ENCODE peak calls at places on chromosomes 5 and 9, in six cellular contexts. One of them, this sample, is unnamed.

GRCh38 chr5:10705736-10706135 is 55.3 kb downstream of the DAP start:
- DNase-seq in stimulated activated CD4-positive, alpha-beta T cell treated with anti-CD3 and anti-CD28 coated beads, Interleukin-4, amount 100 ng/mL, for 24 hours: no peak
- DNase-seq in stimulated activated CD8-positive, alpha-beta memory T cell treated with anti-CD3 and anti-CD28 coated beads, Interleukin-15, amount 100 ng/mL, for 4 hours: no peak
- DNase-seq in H1: no peak
- DNase-seq in glomerular endothelial cell: no peak
- DNase-seq in head of caudate nucleus: no peak
- DNase-seq in this sample: no peak

GRCh38 chr5:75512383-75513074 is 838 bp downstream of the POLK start:
- DNase-seq in stimulated activated CD4-positive, alpha-beta T cell treated with anti-CD3 and anti-CD28 coated beads, Interleukin-4, amount 100 ng/mL, for 24 hours: no peak
- DNase-seq in stimulated activated CD8-positive, alpha-beta memory T cell treated with anti-CD3 and anti-CD28 coated beads, Interleukin-15, amount 100 ng/mL, for 4 hours: no peak
- DNase-seq in H1: no peak
- DNase-seq in glomerular endothelial cell: no peak
- DNase-seq in head of caudate nucleus: no peak
- DNase-seq in this sample: no peak

GRCh38 chr9:126689027-126689825 is 75.5 kb downstream of the LMX1B start:
- DNase-seq in stimulated activated CD4-positive, alpha-beta T cell treated with anti-CD3 and anti-CD28 coated beads, Interleukin-4, amount 100 ng/mL, for 24 hours: no peak
- DNase-seq in stimulated activated CD8-positive, alpha-beta memory T cell treated with anti-CD3 and anti-CD28 coated beads, Interleukin-15, amount 100 ng/mL, for 4 hours: no peak
- DNase-seq in H1: no peak
- DNase-seq in glomerular endothelial cell: no peak
- DNase-seq in head of caudate nucleus: no peak
- DNase-seq in this sample: no peak

GRCh38 chr5:135249658-135250057 is 149.4 kb downstream of the MACROH2A1 start:
- DNase-seq in stimulated activated CD4-positive, alpha-beta T cell treated with anti-CD3 and anti-CD28 coated beads, Interleukin-4, amount 100 ng/mL, for 24 hours: no peak
- DNase-seq in stimulated activated CD8-positive, alpha-beta memory T cell treated with anti-CD3 and anti-CD28 coated beads, Interleukin-15, amount 100 ng/mL, for 4 hours: no peak
- DNase-seq in H1: no peak
- DNase-seq in glomerular endothelial cell: no peak
- DNase-seq in head of caudate nucleus: peak
- DNase-seq in this sample: no peak

GRCh38 chr5:31463341-31463740 is 68.6 kb downstream of the DROSHA start:
- DNase-seq in stimulated activated CD4-positive, alpha-beta T cell treated with anti-CD3 and anti-CD28 coated beads, Interleukin-4, amount 100 ng/mL, for 24 hours: no peak
- DNase-seq in stimulated activated CD8-positive, alpha-beta memory T cell treated with anti-CD3 and anti-CD28 coated beads, Interleukin-15, amount 100 ng/mL, for 4 hours: no peak
- DNase-seq in H1: no peak
- DNase-seq in glomerular endothelial cell: no peak
- DNase-seq in head of caudate nucleus: no peak
- DNase-seq in this sample: no peak

GRCh38 chr5:175681975-175682354 is 24.1 kb downstream of the HRH2 start:
- DNase-seq in stimulated activated CD4-positive, alpha-beta T cell treated with anti-CD3 and anti-CD28 coated beads, Interleukin-4, amount 100 ng/mL, for 24 hours: no peak
- DNase-seq in stimulated activated CD8-positive, alpha-beta memory T cell treated with anti-CD3 and anti-CD28 coated beads, Interleukin-15, amount 100 ng/mL, for 4 hours: no peak
- DNase-seq in H1: no peak
- DNase-seq in glomerular endothelial cell: no peak
- DNase-seq in head of caudate nucleus: no peak
- DNase-seq in this sample: no peak

GRCh38 chr9:37827483-37828165 is 27.0 kb downstream of the DCAF10 start:
- DNase-seq in stimulated activated CD4-positive, alpha-beta T cell treated with anti-CD3 and anti-CD28 coated beads, Interleukin-4, amount 100 ng/mL, for 24 hours: no peak
- DNase-seq in stimulated activated CD8-positive, alpha-beta memory T cell treated with anti-CD3 and anti-CD28 coated beads, Interleukin-15, amount 100 ng/mL, for 4 hours: no peak
- DNase-seq in H1: no peak
- DNase-seq in glomerular endothelial cell: no peak
- DNase-seq in head of caudate nucleus: no peak
- DNase-seq in this sample: no peak

GRCh38 chr5:167644619-167645018 is 646.8 kb upstream of the WWC1 start:
- DNase-seq in stimulated activated CD4-positive, alpha-beta T cell treated with anti-CD3 and anti-CD28 coated beads, Interleukin-4, amount 100 ng/mL, for 24 hours: no peak
- DNase-seq in stimulated activated CD8-positive, alpha-beta memory T cell treated with anti-CD3 and anti-CD28 coated beads, Interleukin-15, amount 100 ng/mL, for 4 hours: no peak
- DNase-seq in H1: no peak
- DNase-seq in glomerular endothelial cell: no peak
- DNase-seq in head of caudate nucleus: no peak
- DNase-seq in this sample: no peak

GRCh38 chr5:30846171-30846570 is 347.3 kb upstream of the CDH6 start:
- DNase-seq in stimulated activated CD4-positive, alpha-beta T cell treated with anti-CD3 and anti-CD28 coated beads, Interleukin-4, amount 100 ng/mL, for 24 hours: no peak
- DNase-seq in stimulated activated CD8-positive, alpha-beta memory T cell treated with anti-CD3 and anti-CD28 coated beads, Interleukin-15, amount 100 ng/mL, for 4 hours: no peak
- DNase-seq in H1: no peak
- DNase-seq in glomerular endothelial cell: no peak
- DNase-seq in head of caudate nucleus: no peak
- DNase-seq in this sample: no peak

GRCh38 chr5:100576217-100576751 is 41.1 kb downstream of the FAM174A start:
- DNase-seq in stimulated activated CD4-positive, alpha-beta T cell treated with anti-CD3 and anti-CD28 coated beads, Interleukin-4, amount 100 ng/mL, for 24 hours: no peak
- DNase-seq in stimulated activated CD8-positive, alpha-beta memory T cell treated with anti-CD3 and anti-CD28 coated beads, Interleukin-15, amount 100 ng/mL, for 4 hours: no peak
- DNase-seq in H1: no peak
- DNase-seq in glomerular endothelial cell: no peak
- DNase-seq in head of caudate nucleus: no peak
- DNase-seq in this sample: no peak

GRCh38 chr9:116151966-116152381 is 1.6 kb upstream of the PAPPA start:
- DNase-seq in stimulated activated CD4-positive, alpha-beta T cell treated with anti-CD3 and anti-CD28 coated beads, Interleukin-4, amount 100 ng/mL, for 24 hours: no peak
- DNase-seq in stimulated activated CD8-positive, alpha-beta memory T cell treated with anti-CD3 and anti-CD28 coated beads, Interleukin-15, amount 100 ng/mL, for 4 hours: no peak
- DNase-seq in H1: no peak
- DNase-seq in glomerular endothelial cell: peak
- DNase-seq in head of caudate nucleus: no peak
- DNase-seq in this sample: no peak

GRCh38 chr5:169139381-169140125 is 161.4 kb downstream of the SLIT3 start:
- DNase-seq in stimulated activated CD4-positive, alpha-beta T cell treated with anti-CD3 and anti-CD28 coated beads, Interleukin-4, amount 100 ng/mL, for 24 hours: no peak
- DNase-seq in stimulated activated CD8-positive, alpha-beta memory T cell treated with anti-CD3 and anti-CD28 coated beads, Interleukin-15, amount 100 ng/mL, for 4 hours: no peak
- DNase-seq in H1: no peak
- DNase-seq in glomerular endothelial cell: no peak
- DNase-seq in head of caudate nucleus: no peak
- DNase-seq in this sample: no peak

GRCh38 chr9:93002700-93003099 is 55.4 kb downstream of the FGD3 start:
- DNase-seq in stimulated activated CD4-positive, alpha-beta T cell treated with anti-CD3 and anti-CD28 coated beads, Interleukin-4, amount 100 ng/mL, for 24 hours: no peak
- DNase-seq in stimulated activated CD8-positive, alpha-beta memory T cell treated with anti-CD3 and anti-CD28 coated beads, Interleukin-15, amount 100 ng/mL, for 4 hours: no peak
- DNase-seq in H1: no peak
- DNase-seq in glomerular endothelial cell: no peak
- DNase-seq in head of caudate nucleus: no peak
- DNase-seq in this sample: no peak

GRCh38 chr9:107890921-107891465 is 401.4 kb upstream of the KLF4 start:
- DNase-seq in stimulated activated CD4-positive, alpha-beta T cell treated with anti-CD3 and anti-CD28 coated beads, Interleukin-4, amount 100 ng/mL, for 24 hours: no peak
- DNase-seq in stimulated activated CD8-positive, alpha-beta memory T cell treated with anti-CD3 and anti-CD28 coated beads, Interleukin-15, amount 100 ng/mL, for 4 hours: no peak
- DNase-seq in H1: no peak
- DNase-seq in glomerular endothelial cell: no peak
- DNase-seq in head of caudate nucleus: no peak
- DNase-seq in this sample: no peak

GRCh38 chr5:135829681-135830383 is 4.6 kb upstream of the SLC25A48 start:
- DNase-seq in stimulated activated CD4-positive, alpha-beta T cell treated with anti-CD3 and anti-CD28 coated beads, Interleukin-4, amount 100 ng/mL, for 24 hours: no peak
- DNase-seq in stimulated activated CD8-positive, alpha-beta memory T cell treated with anti-CD3 and anti-CD28 coated beads, Interleukin-15, amount 100 ng/mL, for 4 hours: no peak
- DNase-seq in H1: peak
- DNase-seq in glomerular endothelial cell: peak
- DNase-seq in head of caudate nucleus: peak
- DNase-seq in this sample: no peak

GRCh38 chr9:72539824-72540347 is 18.5 kb downstream of the TMC1 start:
- DNase-seq in stimulated activated CD4-positive, alpha-beta T cell treated with anti-CD3 and anti-CD28 coated beads, Interleukin-4, amount 100 ng/mL, for 24 hours: no peak
- DNase-seq in stimulated activated CD8-positive, alpha-beta memory T cell treated with anti-CD3 and anti-CD28 coated beads, Interleukin-15, amount 100 ng/mL, for 4 hours: no peak
- DNase-seq in H1: no peak
- DNase-seq in glomerular endothelial cell: no peak
- DNase-seq in head of caudate nucleus: no peak
- DNase-seq in this sample: no peak

GRCh38 chr9:113636165-113636564 is 172.6 kb downstream of the RGS3 start:
- DNase-seq in stimulated activated CD4-positive, alpha-beta T cell treated with anti-CD3 and anti-CD28 coated beads, Interleukin-4, amount 100 ng/mL, for 24 hours: no peak
- DNase-seq in stimulated activated CD8-positive, alpha-beta memory T cell treated with anti-CD3 and anti-CD28 coated beads, Interleukin-15, amount 100 ng/mL, for 4 hours: no peak
- DNase-seq in H1: no peak
- DNase-seq in glomerular endothelial cell: no peak
- DNase-seq in head of caudate nucleus: no peak
- DNase-seq in this sample: no peak

GRCh38 chr5:127205147-127205546 is 85.4 kb upstream of the MEGF10 start:
- DNase-seq in stimulated activated CD4-positive, alpha-beta T cell treated with anti-CD3 and anti-CD28 coated beads, Interleukin-4, amount 100 ng/mL, for 24 hours: no peak
- DNase-seq in stimulated activated CD8-positive, alpha-beta memory T cell treated with anti-CD3 and anti-CD28 coated beads, Interleukin-15, amount 100 ng/mL, for 4 hours: no peak
- DNase-seq in H1: no peak
- DNase-seq in glomerular endothelial cell: no peak
- DNase-seq in head of caudate nucleus: no peak
- DNase-seq in this sample: no peak

GRCh38 chr9:82722051-82722450 is 340.9 kb downstream of the RASEF start:
- DNase-seq in stimulated activated CD4-positive, alpha-beta T cell treated with anti-CD3 and anti-CD28 coated beads, Interleukin-4, amount 100 ng/mL, for 24 hours: no peak
- DNase-seq in stimulated activated CD8-positive, alpha-beta memory T cell treated with anti-CD3 and anti-CD28 coated beads, Interleukin-15, amount 100 ng/mL, for 4 hours: no peak
- DNase-seq in H1: no peak
- DNase-seq in glomerular endothelial cell: no peak
- DNase-seq in head of caudate nucleus: peak
- DNase-seq in this sample: no peak

GRCh38 chr5:66864240-66864884 is 268.2 kb downstream of the MAST4 start:
- DNase-seq in stimulated activated CD4-positive, alpha-beta T cell treated with anti-CD3 and anti-CD28 coated beads, Interleukin-4, amount 100 ng/mL, for 24 hours: peak
- DNase-seq in stimulated activated CD8-positive, alpha-beta memory T cell treated with anti-CD3 and anti-CD28 coated beads, Interleukin-15, amount 100 ng/mL, for 4 hours: no peak
- DNase-seq in H1: no peak
- DNase-seq in glomerular endothelial cell: peak
- DNase-seq in head of caudate nucleus: no peak
- DNase-seq in this sample: no peak

GRCh38 chr9:8679405-8679951 is 879.9 kb upstream of the DMAC1 start:
- DNase-seq in stimulated activated CD4-positive, alpha-beta T cell treated with anti-CD3 and anti-CD28 coated beads, Interleukin-4, amount 100 ng/mL, for 24 hours: no peak
- DNase-seq in stimulated activated CD8-positive, alpha-beta memory T cell treated with anti-CD3 and anti-CD28 coated beads, Interleukin-15, amount 100 ng/mL, for 4 hours: no peak
- DNase-seq in H1: no peak
- DNase-seq in glomerular endothelial cell: no peak
- DNase-seq in head of caudate nucleus: peak
- DNase-seq in this sample: no peak

GRCh38 chr9:94545940-94546339 is 8.9 kb upstream of the PCAT7 start:
- DNase-seq in stimulated activated CD4-positive, alpha-beta T cell treated with anti-CD3 and anti-CD28 coated beads, Interleukin-4, amount 100 ng/mL, for 24 hours: no peak
- DNase-seq in stimulated activated CD8-positive, alpha-beta memory T cell treated with anti-CD3 and anti-CD28 coated beads, Interleukin-15, amount 100 ng/mL, for 4 hours: no peak
- DNase-seq in H1: no peak
- DNase-seq in glomerular endothelial cell: no peak
- DNase-seq in head of caudate nucleus: no peak
- DNase-seq in this sample: no peak

GRCh38 chr5:114055810-114056476 is 305.9 kb upstream of the KCNN2 start:
- DNase-seq in stimulated activated CD4-positive, alpha-beta T cell treated with anti-CD3 and anti-CD28 coated beads, Interleukin-4, amount 100 ng/mL, for 24 hours: no peak
- DNase-seq in stimulated activated CD8-positive, alpha-beta memory T cell treated with anti-CD3 and anti-CD28 coated beads, Interleukin-15, amount 100 ng/mL, for 4 hours: no peak
- DNase-seq in H1: no peak
- DNase-seq in glomerular endothelial cell: no peak
- DNase-seq in head of caudate nucleus: peak
- DNase-seq in this sample: no peak

GRCh38 chr5:174455301-174455700 is 269.1 kb upstream of the MSX2 start:
- DNase-seq in stimulated activated CD4-positive, alpha-beta T cell treated with anti-CD3 and anti-CD28 coated beads, Interleukin-4, amount 100 ng/mL, for 24 hours: no peak
- DNase-seq in stimulated activated CD8-positive, alpha-beta memory T cell treated with anti-CD3 and anti-CD28 coated beads, Interleukin-15, amount 100 ng/mL, for 4 hours: no peak
- DNase-seq in H1: no peak
- DNase-seq in glomerular endothelial cell: no peak
- DNase-seq in head of caudate nucleus: no peak
- DNase-seq in this sample: no peak

GRCh38 chr5:178895615-178896571 is at the start of gene ZFP2:
- DNase-seq in stimulated activated CD4-positive, alpha-beta T cell treated with anti-CD3 and anti-CD28 coated beads, Interleukin-4, amount 100 ng/mL, for 24 hours: peak
- DNase-seq in stimulated activated CD8-positive, alpha-beta memory T cell treated with anti-CD3 and anti-CD28 coated beads, Interleukin-15, amount 100 ng/mL, for 4 hours: no peak
- DNase-seq in H1: peak
- DNase-seq in glomerular endothelial cell: no peak
- DNase-seq in head of caudate nucleus: peak
- DNase-seq in this sample: no peak

GRCh38 chr9:137319434-137319975 is 17.4 kb upstream of the NRARP start:
- DNase-seq in stimulated activated CD4-positive, alpha-beta T cell treated with anti-CD3 and anti-CD28 coated beads, Interleukin-4, amount 100 ng/mL, for 24 hours: no peak
- DNase-seq in stimulated activated CD8-positive, alpha-beta memory T cell treated with anti-CD3 and anti-CD28 coated beads, Interleukin-15, amount 100 ng/mL, for 4 hours: no peak
- DNase-seq in H1: no peak
- DNase-seq in glomerular endothelial cell: no peak
- DNase-seq in head of caudate nucleus: peak
- DNase-seq in this sample: no peak

GRCh38 chr5:173753307-173754168 is 134.6 kb upstream of the CPEB4 start:
- DNase-seq in stimulated activated CD4-positive, alpha-beta T cell treated with anti-CD3 and anti-CD28 coated beads, Interleukin-4, amount 100 ng/mL, for 24 hours: no peak
- DNase-seq in stimulated activated CD8-positive, alpha-beta memory T cell treated with anti-CD3 and anti-CD28 coated beads, Interleukin-15, amount 100 ng/mL, for 4 hours: no peak
- DNase-seq in H1: peak
- DNase-seq in glomerular endothelial cell: no peak
- DNase-seq in head of caudate nucleus: peak
- DNase-seq in this sample: no peak